ENCODE peak calls at places on chromosomes 1 and 21, in five cellular contexts. B, W, I, F and L are unnamed samples.

GRCh38 chr21:26842300-26842699 is 2.9 kb downstream of the ADAMTS1 start:
- DNase-seq in F (peak; percentile 61), B (peak; percentile 64), I (no peak), W (no peak), L (no peak)

GRCh38 chr1:2208309-2209239 is 14.0 kb upstream of the FAAP20 start:
- DNase-seq in B (peak; percentile 88), F (peak; percentile 89), W (peak; percentile 97), I (no peak), L (no peak)

GRCh38 chr1:168892945-168893344 is 163.9 kb upstream of the DPT start:
- DNase-seq in I (no peak), B (no peak), W (no peak), F (no peak), L (no peak)

GRCh38 chr1:28835237-28835650 is 23.3 kb downstream of the OPRD1 start:
- DNase-seq in B (no peak), W (no peak), F (no peak), I (no peak), L (no peak)

GRCh38 chr1:100612540-100612939 is 74.6 kb downstream of the GPR88 start:
- DNase-seq in F (no peak), B (no peak), W (no peak), I (no peak), L (no peak)

GRCh38 chr1:91122106-91122717 is 100.4 kb upstream of the ZNF644 start:
- DNase-seq in B (no peak), F (no peak), W (no peak), I (no peak), L (no peak)

GRCh38 chr1:42962641-42963377 is 4.1 kb upstream of the SLC2A1 start:
- DNase-seq in F (peak; percentile 76), I (no peak), B (peak; percentile 73), W (peak; percentile 96), L (no peak)

GRCh38 chr1:9850442-9851162 is 26.8 kb upstream of the CLSTN1 start:
- DNase-seq in W (no peak), I (no peak), F (no peak), B (no peak), L (peak; percentile 72)

GRCh38 chr1:164699815-164700491 is 141.0 kb downstream of the PBX1 start:
- DNase-seq in W (no peak), I (no peak), F (peak; percentile 64), B (no peak), L (no peak)

GRCh38 chr1:168210312-168210711 is 15.5 kb upstream of the SFT2D2 start:
- DNase-seq in I (no peak), B (no peak), W (no peak), F (no peak), L (no peak)

GRCh38 chr1:196538473-196538872 is 69.8 kb downstream of the KCNT2 start:
- DNase-seq in B (no peak), F (no peak), W (no peak), I (no peak), L (peak; percentile 35)

GRCh38 chr1:23177438-23178380 is 9.1 kb upstream of the LUZP1 start:
- DNase-seq in B (peak; percentile 75), W (peak; percentile 84), F (peak; percentile 70), I (peak; percentile 28), L (peak; percentile 90)

GRCh38 chr1:21874778-21875547 is 62.1 kb downstream of the HSPG2 start:
- DNase-seq in I (no peak), F (no peak), B (no peak), W (no peak), L (no peak)

DNA sequence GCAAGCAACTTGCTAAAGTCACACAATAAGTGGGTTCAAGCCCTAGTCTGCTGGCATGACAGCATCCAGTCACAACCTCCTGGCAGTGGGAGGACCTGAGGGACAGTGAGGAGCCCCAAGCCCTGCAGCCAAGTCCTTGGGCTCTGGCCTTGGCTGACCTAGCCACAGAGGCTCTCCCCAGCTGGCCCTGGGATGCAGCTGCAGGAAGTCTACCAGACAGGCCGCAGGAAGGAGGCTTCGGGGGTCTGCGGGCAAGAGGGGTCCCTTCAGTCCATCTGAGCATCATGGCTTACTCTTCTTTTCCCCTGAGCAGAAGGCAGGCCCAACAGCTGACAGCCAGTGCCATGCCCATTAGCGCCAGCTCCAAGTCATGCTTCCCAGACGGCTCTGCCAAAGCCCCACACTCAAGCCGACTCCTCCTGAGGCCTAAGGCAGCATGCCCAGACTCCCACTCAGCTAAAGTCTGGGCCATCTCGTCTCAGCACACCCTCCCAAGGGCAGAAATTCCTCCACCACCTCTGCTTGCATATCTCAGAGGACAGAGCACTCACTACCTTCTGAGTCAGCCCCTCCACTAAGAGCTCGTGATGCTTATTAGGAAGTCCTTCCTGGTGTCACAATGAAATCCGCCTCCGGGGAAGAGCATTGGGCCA is 20.1 kb downstream of the SLC1A7 start:
- DNase-seq in I (no peak), F (no peak), B (peak; percentile 55), W (no peak), L (no peak)
- H3K27ac ChIP-seq in I (no peak overlapping the region), F (peak overlapping the region; percentile 85), B (peak overlapping the region; percentile 6), W (peak overlapping the region; percentile 69), L (no peak overlapping the region)

DNA sequence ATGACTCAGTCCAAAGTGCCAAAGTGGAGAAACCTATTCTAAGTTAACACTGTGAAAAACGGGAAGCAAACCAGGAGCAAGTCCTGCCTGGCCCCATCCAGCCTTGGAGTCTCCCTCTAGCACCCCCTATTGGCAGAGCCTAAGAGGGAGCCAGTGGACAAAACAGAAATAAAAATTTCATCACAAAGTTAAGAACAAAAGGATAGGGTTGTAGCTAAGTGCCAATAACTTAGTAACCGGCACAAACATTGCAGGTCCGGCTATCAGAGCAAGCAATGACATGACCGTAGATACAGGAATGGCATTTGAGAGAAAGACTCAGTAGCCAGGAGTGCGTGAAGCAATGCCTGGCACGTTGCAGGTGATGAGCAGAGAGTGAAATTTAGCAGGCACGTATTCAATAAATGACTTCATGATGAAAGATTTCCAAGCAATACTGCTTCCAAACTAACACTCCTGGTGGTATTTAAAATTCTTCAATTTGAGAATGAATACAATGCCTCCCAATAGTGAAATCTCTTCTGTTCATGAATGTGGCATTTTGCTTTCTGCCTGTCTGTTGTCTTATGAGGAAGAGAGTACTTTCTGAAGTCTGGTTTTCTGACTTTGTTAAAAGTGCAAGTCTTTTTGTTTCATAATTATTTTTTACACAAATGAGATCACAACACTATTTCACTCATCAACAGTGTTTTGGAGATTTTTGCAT is 391.0 kb downstream of the OMA1 start:
- DNase-seq in W (no peak), F (peak; percentile 10), B (no peak), I (no peak), L (peak; percentile 2)
- TF ChIP-seq CTCF in W (no peak), F (peak; percentile 42), B (peak; percentile 27), I (peak; percentile 29), L (peak; percentile 70)

DNA sequence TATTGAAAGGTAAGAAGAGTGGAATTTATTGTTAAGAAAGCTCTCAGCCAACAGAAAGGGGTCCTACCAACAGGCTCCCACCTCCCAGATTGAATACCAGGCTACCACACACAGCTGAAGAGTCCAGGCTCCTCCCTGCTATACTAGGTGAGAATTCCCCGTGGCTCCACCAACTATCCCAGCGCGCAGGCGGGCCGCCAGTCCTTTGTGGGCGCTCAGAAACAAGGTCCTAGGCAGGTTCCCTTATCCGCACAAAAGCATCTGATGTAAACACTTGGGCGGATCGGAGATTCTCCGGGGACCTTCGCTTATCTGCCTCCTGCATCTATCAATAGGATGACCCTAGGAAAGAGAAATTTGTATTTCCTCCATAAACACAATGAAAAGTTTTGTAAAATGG is 423.9 kb upstream of the ADGRL4 start:
- DNase-seq in F (no peak), I (no peak), B (no peak), W (no peak), L (no peak)
- H3K27ac ChIP-seq in F (no peak overlapping the region), I (no peak overlapping the region), B (no peak overlapping the region), W (no peak overlapping the region), L (no peak overlapping the region)

GRCh38 chr1:225919906-225920305 is 4.1 kb downstream of the PYCR2 start:
- DNase-seq in W (peak; percentile 77), I (no peak), F (peak; percentile 86), B (peak; percentile 77), L (no peak)

GRCh38 chr1:225923381-225923691 is 714 bp downstream of the PYCR2 start:
- DNase-seq in F (no peak), W (no peak), I (no peak), B (no peak), L (no peak)

GRCh38 chr1:225926551-225927113 is 2.6 kb upstream of the PYCR2 start:
- DNase-seq in W (no peak), F (no peak), B (peak; percentile 44), I (no peak), L (peak; percentile 36)

GRCh38 chr1:225921734-225922709 is 2.0 kb downstream of the PYCR2 start:
- DNase-seq in I (no peak), F (no peak), B (no peak), W (no peak), L (no peak)

DNA sequence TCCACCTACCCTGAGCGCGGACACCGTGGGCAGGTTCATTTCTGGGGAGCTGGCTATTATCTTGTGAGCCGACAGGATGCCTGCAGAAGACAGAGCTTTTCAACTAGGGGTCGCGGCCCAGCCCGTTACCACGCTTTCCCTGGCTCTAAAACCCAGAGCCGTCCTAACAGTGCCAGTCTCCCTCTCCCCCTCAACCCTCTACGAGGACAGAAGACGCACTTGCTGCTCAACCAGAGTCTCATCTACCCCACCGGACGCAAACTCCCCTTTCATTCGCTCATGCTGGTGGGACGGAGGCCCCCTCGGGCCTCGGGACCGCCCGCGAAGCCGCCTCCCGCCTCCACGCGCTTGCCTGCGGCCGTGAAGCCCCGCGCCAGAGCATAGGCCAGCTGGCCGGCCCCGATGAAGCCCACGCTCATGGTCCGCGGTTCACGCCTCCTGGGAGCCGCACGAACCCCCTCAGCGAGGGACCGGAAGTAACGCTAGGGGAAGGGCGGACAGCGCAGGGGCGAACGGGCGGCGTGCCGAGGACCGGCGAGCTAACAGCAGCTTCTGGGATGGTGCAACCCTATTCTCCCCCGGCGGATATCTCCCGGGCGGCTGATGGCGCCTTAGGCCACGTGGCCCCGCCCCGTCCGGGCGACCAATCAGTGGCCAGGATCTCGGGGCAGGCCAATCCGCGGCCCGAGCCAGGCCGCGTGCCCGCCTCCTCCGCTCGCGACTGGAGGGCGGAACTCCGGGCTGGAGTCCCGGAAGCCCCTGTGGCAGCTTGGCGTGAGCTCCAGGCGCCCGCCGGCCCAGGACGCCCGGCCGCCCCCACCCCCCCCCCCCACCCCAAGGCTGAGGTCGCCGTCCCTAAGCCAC is at the start of gene PYCR2:
- DNase-seq in F (peak; percentile 97), I (peak; percentile 99), W (peak; percentile 97), B (peak; percentile 96), L (peak; percentile 98)
- TF ChIP-seq CTCF in F (no peak), I (no peak), W (no peak), B (no peak), L (no peak)

GRCh38 chr21:45305831-45306230 is 18.1 kb upstream of the POFUT2 start:
- DNase-seq in F (no peak), I (no peak), W (peak; percentile 59), B (no peak), L (no peak)
- H3K27ac ChIP-seq in F (no peak overlapping the region), I (no peak overlapping the region), W (peak overlapping the region; percentile 84), B (no peak overlapping the region), L (no peak overlapping the region)

DNA sequence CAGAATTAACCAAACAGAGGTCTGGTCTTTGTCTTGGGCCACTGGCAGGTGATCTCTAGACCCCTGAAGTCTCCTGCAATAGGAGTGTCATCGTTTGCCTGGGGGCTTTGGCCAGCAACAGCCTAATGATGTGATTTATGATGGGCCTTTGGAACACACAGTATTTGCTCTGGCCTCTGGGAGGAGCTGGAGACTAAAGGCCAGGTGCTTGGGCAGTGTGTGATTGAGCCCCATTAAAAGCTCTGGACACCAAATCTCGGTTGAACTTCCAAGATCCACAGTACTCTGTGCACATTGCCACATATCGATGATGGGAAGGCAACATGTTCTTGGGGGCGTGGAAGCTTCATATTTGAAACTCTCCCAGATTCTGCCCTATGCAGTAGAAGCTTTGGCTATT is 32.0 kb upstream of the TLR5 start:
- DNase-seq in F (no peak), I (no peak), W (no peak), B (peak; percentile 9), L (no peak)
- TF ChIP-seq CTCF in F (peak; percentile 2), I (no peak), W (no peak), B (peak; percentile 25), L (no peak)